ENCODE peak calls at places on chromosomes 11 and 22, in six cellular contexts. H is PC-9, V is RWPE1, I is substantia nigra, J is gastrocnemius medialis, W is heart right ventricle. D is an unnamed sample.

GRCh38 chr22:49181942-49182341 is 645.7 kb downstream of the BRD1 start:
- DNase-seq in V (no peak), W (no peak), I (no peak), H (no peak), J (no peak), D (no peak)

GRCh38 chr22:24115247-24116207 is 65.8 kb upstream of the SUSD2 start:
- DNase-seq in I (no peak), H (no peak), W (no peak), J (no peak), V (no peak), D (no peak)

GRCh38 chr11:72569966-72570892 is 104.0 kb downstream of the PDE2A start:
- DNase-seq in J (no peak), I (no peak), H (peak; percentile 69), V (peak; percentile 70), W (no peak), D (peak; percentile 88)

GRCh38 chr22:43018615-43019014 is 3.7 kb upstream of the PACSIN2 start:
- DNase-seq in J (no peak), W (no peak), I (no peak), V (no peak), H (no peak), D (no peak)

GRCh38 chr22:24950272-24950902 is 2.1 kb upstream of the KIAA1671 start:
- DNase-seq in W (no peak), H (no peak), V (no peak), I (no peak), J (no peak), D (peak; percentile 26)

GRCh38 chr22:21628386-21629261 is 1.2 kb downstream of the YDJC start:
- DNase-seq in J (no peak), H (no peak), V (no peak), W (no peak), I (no peak), D (no peak)

GRCh38 chr22:19891350-19892248 is 36.9 kb upstream of the GNB1L start:
- DNase-seq in H (peak; percentile 38), I (no peak), W (no peak), J (no peak), V (peak; percentile 87), D (peak; percentile 84)

GRCh38 chr11:17073370-17074027 is 4.0 kb downstream of the RPS13 start:
- DNase-seq in V (no peak), I (no peak), H (no peak), J (no peak), W (no peak), D (no peak)

GRCh38 chr11:76339217-76339616 is 41.7 kb downstream of the THAP12 start:
- DNase-seq in W (peak; percentile 46), J (peak; percentile 57), H (no peak), I (no peak), V (no peak), D (no peak)

GRCh38 chr22:50473855-50474671 is 772 bp downstream of the SBF1 start:
- DNase-seq in H (peak; percentile 46), I (peak; percentile 36), V (no peak), W (peak; percentile 40), J (no peak), D (peak; percentile 55)

GRCh38 chr22:31036671-31037550 is 44.2 kb upstream of the SMTN start:
- DNase-seq in W (no peak), V (peak; percentile 40), I (no peak), H (peak; percentile 17), J (no peak), D (peak; percentile 10)

GRCh38 chr11:3060436-3061025 is 3.3 kb upstream of the CARS1 start:
- DNase-seq in I (no peak), V (no peak), J (no peak), H (no peak), W (no peak), D (no peak)

GRCh38 chr11:62151737-62152102 is 27.9 kb downstream of the INCENP start:
- DNase-seq in J (no peak), V (no peak), W (no peak), I (no peak), H (no peak), D (no peak)

GRCh38 chr11:105000797-105001196 is 22.2 kb downstream of the CASP5 start:
- DNase-seq in J (no peak), V (no peak), I (no peak), H (no peak), W (peak; percentile 14), D (no peak)

GRCh38 chr11:130480721-130481140 is 32.3 kb downstream of the ADAMTS15 start:
- DNase-seq in J (no peak), W (no peak), V (no peak), I (no peak), H (no peak), D (no peak)

GRCh38 chr11:45319077-45319476 is 32.9 kb upstream of the SYT13 start:
- DNase-seq in H (no peak), I (no peak), W (no peak), J (no peak), V (no peak), D (no peak)

GRCh38 chr11:31820438-31820818 is 9.3 kb upstream of the PAX6 start:
- DNase-seq in I (no peak), J (no peak), V (no peak), H (no peak), W (no peak), D (no peak)

GRCh38 chr11:127199306-127199801 is 198.8 kb upstream of the KIRREL3 start:
- DNase-seq in W (no peak), H (no peak), V (no peak), J (no peak), I (no peak), D (no peak)

GRCh38 chr11:117928818-117929567 is at the start of gene TMPRSS13:
- DNase-seq in W (no peak), V (peak; percentile 85), I (no peak), H (peak; percentile 80), J (no peak), D (no peak)

GRCh38 chr11:123543796-123544195 is 110.6 kb downstream of the SCN3B start:
- DNase-seq in W (no peak), H (peak; percentile 25), I (no peak), V (peak; percentile 85), J (no peak), D (peak; percentile 27)

GRCh38 chr11:118913411-118914125 is 12.2 kb downstream of the BCL9L start:
- DNase-seq in I (peak; percentile 51), H (no peak), W (no peak), V (no peak), J (no peak), D (no peak)

GRCh38 chr11:126917531-126918204 is 82.9 kb downstream of the KIRREL3 start:
- DNase-seq in V (peak; percentile 43), W (no peak), J (no peak), I (no peak), H (peak; percentile 58), D (peak; percentile 93)

GRCh38 chr11:68036141-68036716 is 2.6 kb upstream of the TCIRG1 start:
- DNase-seq in H (no peak), I (no peak), W (peak; percentile 29), V (no peak), J (no peak), D (no peak)

GRCh38 chr11:708511-708910 is 2.5 kb downstream of the EPS8L2 start:
- DNase-seq in W (no peak), V (no peak), I (no peak), J (no peak), H (no peak), D (no peak)
- H3K27ac ChIP-seq in W (no peak overlapping the region), V (peak overlapping the region; percentile 97), I (no peak overlapping the region), J (no peak overlapping the region), H (peak overlapping the region; percentile 81), D (no peak overlapping the region)

DNA sequence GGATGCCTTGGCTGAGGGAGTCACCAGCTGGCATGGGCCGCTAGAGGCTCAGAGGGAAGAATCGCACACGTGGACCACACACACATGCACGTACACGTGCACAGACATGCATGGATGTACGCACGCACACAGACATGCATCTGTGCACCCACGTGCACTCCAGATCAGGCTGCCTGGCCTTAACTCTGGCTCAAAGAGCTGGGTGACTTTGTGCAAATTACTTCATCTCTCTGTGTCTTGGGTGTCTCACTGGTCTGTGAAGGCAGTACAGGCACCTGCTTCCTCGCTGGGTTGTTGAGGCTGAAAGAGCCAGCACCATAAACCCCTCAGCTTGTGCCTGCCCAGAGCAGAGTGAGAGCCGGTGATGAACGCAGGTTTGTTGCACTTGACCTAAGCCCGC is 28.7 kb downstream of the TMPRSS6 start:
- DNase-seq in J (no peak), I (no peak), H (no peak), V (no peak), W (no peak), D (no peak)
- H3K27ac ChIP-seq in J (no peak overlapping the region), I (no peak overlapping the region), H (no peak overlapping the region), V (no peak overlapping the region), W (no peak overlapping the region), D (no peak overlapping the region)

DNA sequence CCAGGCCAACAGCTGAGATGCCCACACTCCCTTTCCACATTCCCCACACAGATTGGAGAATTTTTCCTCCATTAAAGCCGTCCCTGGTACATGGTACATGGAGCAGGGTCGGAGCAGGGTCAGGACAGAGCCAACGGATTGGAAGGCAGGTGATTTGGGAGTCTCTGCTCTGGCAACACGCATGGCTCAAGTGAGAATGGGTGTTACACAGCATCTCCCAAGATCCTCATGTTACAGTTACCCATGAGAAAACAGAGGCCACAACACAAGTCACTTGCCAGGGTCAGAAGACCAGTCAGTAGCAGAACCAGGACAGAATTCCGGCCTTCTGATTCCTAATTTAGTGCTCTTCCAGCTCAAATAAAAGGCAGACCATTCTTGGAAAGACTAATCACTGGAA is 7.7 kb upstream of the F2 start:
- DNase-seq in I (no peak), W (no peak), V (no peak), J (peak; percentile 63), H (no peak), D (peak; percentile 17)
- H3K27ac ChIP-seq in I (peak overlapping the region; percentile 26), W (peak overlapping the region; percentile 78), V (peak overlapping the region; percentile 82), J (peak overlapping the region; percentile 84), H (no peak overlapping the region), D (peak overlapping the region; percentile 100)

GRCh38 chr11:83862691-83863090 is 576.5 kb upstream of the CCDC90B start:
- DNase-seq in H (no peak), I (no peak), V (no peak), W (no peak), J (no peak), D (no peak)

GRCh38 chr11:83866655-83867054 is 580.5 kb upstream of the CCDC90B start:
- DNase-seq in I (no peak), V (no peak), H (no peak), W (no peak), J (no peak), D (no peak)

GRCh38 chr11:83864412-83865057 is 578.4 kb upstream of the CCDC90B start:
- DNase-seq in J (no peak), V (no peak), I (no peak), H (no peak), W (no peak), D (no peak)

GRCh38 chr11:83863272-83863671 is 577.1 kb upstream of the CCDC90B start:
- DNase-seq in H (no peak), I (no peak), J (no peak), W (no peak), V (no peak), D (no peak)

DNA sequence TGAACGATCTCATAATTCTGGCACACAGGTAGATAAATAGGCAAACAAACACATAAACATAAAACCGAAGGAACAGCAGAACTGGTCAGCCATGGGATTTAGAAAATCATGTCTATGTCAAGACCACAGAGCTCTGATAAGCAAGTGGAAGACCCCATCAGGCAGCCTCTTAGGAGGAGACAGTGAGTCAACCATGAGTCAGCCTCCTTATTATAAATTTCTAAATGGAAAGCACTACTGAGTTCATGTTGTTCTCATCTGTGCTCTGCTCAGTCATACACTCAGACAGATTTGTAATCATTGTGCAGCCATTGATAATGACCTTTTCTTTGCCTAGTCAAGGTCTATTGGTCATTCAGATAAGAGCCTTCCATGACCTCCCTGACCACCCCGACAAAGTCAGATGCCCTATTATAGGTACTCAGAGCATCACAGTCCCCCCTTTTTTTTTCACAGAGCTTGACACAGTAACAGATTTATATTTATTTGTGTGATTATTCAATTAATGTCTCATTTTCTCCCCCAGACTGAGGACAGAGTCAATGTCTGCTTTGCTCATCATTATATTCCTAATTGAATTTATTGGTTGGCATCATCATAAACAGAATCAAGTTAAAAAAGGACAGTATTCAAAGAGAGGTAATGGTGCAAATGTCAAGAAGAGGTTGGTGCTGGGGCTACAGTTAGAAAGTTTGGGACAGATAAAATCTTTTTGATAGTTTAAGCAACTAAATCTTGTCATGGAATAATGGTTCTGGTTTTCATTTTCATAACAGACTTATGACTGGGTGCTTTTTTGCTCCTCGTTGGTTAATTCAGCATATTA is 579.7 kb upstream of the CCDC90B start:
- DNase-seq in I (no peak), J (no peak), H (no peak), V (peak; percentile 2), W (no peak), D (peak; percentile 89)
- H3K27ac ChIP-seq in I (peak overlapping the region; percentile 11), J (no peak overlapping the region), H (no peak overlapping the region), V (no peak overlapping the region), W (no peak overlapping the region), D (peak overlapping the region; percentile 60)

D was measured in brain microvascular endothelial cell.